ENCODE peak calls at places on chromosomes 13 and 19, in six cellular contexts. R, V, L, Q, U and J are unnamed samples.

GRCh38 chr19:31670931-31671330 is 321.7 kb upstream of the TSHZ3 start:
- DNase-seq in R (no peak), V (no peak), L (no peak), Q (no peak), U (no peak), J (no peak)

GRCh38 chr13:32147976-32148375 is 116.4 kb downstream of the FRY start:
- DNase-seq in R (no peak), V (no peak), L (no peak), Q (peak), U (no peak), J (no peak)

GRCh38 chr13:86881390-86881789 is 789.8 kb upstream of the SLITRK5 start:
- DNase-seq in R (no peak), V (no peak), L (no peak), Q (no peak), U (no peak), J (no peak)

GRCh38 chr19:31583148-31583547 is 233.9 kb upstream of the TSHZ3 start:
- DNase-seq in R (no peak), V (no peak), L (no peak), Q (no peak), U (no peak), J (no peak)

GRCh38 chr19:53813996-53814395 is 10.1 kb downstream of the NLRP12 start:
- DNase-seq in R (no peak), V (no peak), L (no peak), Q (peak), U (peak), J (peak)

GRCh38 chr19:38989066-38989605 is 13.6 kb upstream of the FBXO17 start:
- DNase-seq in R (peak), V (peak), L (no peak), Q (peak), U (peak), J (peak)

GRCh38 chr13:111373486-111373885 is 53.0 kb downstream of the TEX29 start:
- DNase-seq in R (no peak), V (no peak), L (no peak), Q (no peak), U (no peak), J (no peak)

GRCh38 chr19:30378701-30379100 is 6.5 kb downstream of the ZNF536 start:
- DNase-seq in R (no peak), V (no peak), L (peak), Q (no peak), U (no peak), J (no peak)

GRCh38 chr19:10419200-10419645 is 1.1 kb upstream of the PDE4A start:
- DNase-seq in R (no peak), V (peak), L (no peak), Q (peak), U (no peak), J (no peak)

GRCh38 chr19:28635962-28636629 is 576.9 kb downstream of the UQCRFS1 start:
- DNase-seq in R (no peak), V (no peak), L (no peak), Q (no peak), U (no peak), J (no peak)

GRCh38 chr19:4518345-4519171 is at the start of gene PLIN4:
- DNase-seq in R (peak), V (no peak), L (peak), Q (peak), U (peak), J (peak)

GRCh38 chr19:45883881-45884681 is 1.9 kb downstream of the IRF2BP1 start:
- DNase-seq in R (no peak), V (peak), L (peak), Q (no peak), U (no peak), J (no peak)
- H3K4me3 ChIP-seq in R (peak), V (no peak), L (peak), Q (peak), U (peak), J (peak)

GRCh38 chr19:7004313-7004931 is 16.8 kb downstream of the MBD3L2B start:
- DNase-seq in R (no peak), V (peak), L (no peak), Q (peak), U (peak), J (peak)
- TF ChIP-seq CTCF in R (no peak), V (peak), L (no peak), Q (peak), U (peak), J (peak)

GRCh38 chr19:13060964-13061927 is 41.4 kb downstream of the LYL1 start:
- DNase-seq in R (peak), V (peak), L (peak), Q (peak), U (peak), J (peak)
- H3K4me3 ChIP-seq in R (peak), V (no peak), L (peak), Q (peak), U (peak), J (peak)

DNA sequence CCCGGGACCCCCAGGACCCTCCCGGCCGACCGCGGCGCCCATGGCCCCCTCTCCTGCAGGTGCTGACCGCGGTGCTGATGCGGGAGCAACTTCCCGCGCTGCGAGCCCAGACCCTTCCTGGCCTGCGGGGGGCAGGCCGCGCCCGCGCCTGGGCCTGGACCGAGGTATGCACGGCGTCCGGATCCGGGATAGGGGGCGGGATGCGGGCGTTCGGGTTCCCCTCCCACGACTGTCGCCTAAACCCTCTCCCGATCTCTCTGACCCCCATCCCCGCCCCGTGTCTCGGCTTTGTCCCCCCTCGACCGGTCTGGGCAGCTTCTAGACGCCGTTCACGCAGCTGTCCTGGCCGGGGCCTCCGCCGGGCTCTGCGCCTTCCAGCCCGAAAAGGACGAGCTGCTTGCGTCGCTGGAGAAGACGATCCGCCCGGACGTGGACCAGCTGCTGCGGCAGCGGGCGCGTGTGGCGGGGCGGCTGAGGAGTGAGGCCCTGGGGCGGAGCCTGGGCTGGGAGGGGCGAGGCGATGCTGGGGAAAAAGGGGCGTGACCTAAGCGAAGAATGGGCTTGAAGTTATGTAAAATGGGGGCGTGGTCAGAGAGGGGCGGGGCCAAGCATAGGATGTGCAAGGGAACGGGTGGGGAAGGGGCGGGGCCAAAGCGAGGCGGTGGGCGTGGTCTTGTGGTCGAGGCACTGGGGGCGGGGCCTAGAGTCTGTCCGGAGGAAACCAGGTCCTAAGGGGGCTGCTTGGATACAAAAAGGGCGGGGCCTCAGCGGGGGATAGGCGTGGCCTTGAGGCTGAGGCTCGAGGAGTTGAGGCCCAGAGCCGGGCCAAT is 15.9 kb upstream of the COLGALT1 start:
- DNase-seq in R (peak), V (peak), L (peak), Q (peak), U (peak), J (peak)
- TF ChIP-seq CTCF in R (no peak), V (peak), L (no peak), Q (peak), U (peak), J (peak)

GRCh38 chr19:50776131-50776530 is 5.9 kb downstream of the GPR32 start:
- DNase-seq in R (no peak), V (no peak), L (no peak), Q (no peak), U (no peak), J (no peak)

GRCh38 chr19:50777830-50778303 is 7.6 kb downstream of the GPR32 start:
- DNase-seq in R (no peak), V (no peak), L (no peak), Q (no peak), U (peak), J (no peak)

GRCh38 chr19:50779504-50780457 is 9.5 kb downstream of the GPR32 start:
- DNase-seq in R (no peak), V (no peak), L (no peak), Q (no peak), U (no peak), J (no peak)

GRCh38 chr19:50778906-50779430 is 8.7 kb downstream of the GPR32 start:
- DNase-seq in R (no peak), V (no peak), L (no peak), Q (no peak), U (no peak), J (no peak)

GRCh38 chr19:50777261-50777660 is 7.0 kb downstream of the GPR32 start:
- DNase-seq in R (no peak), V (no peak), L (no peak), Q (no peak), U (no peak), J (no peak)
- H3K4me3 ChIP-seq in R (no peak), V (no peak), L (no peak), Q (no peak), U (no peak), J (no peak)

GRCh38 chr13:46111151-46111550 is 6.3 kb upstream of the CPB2 start:
- DNase-seq in R (no peak), V (no peak), L (no peak), Q (no peak), U (no peak), J (no peak)

GRCh38 chr13:46114599-46114998 is 9.8 kb upstream of the CPB2 start:
- DNase-seq in R (no peak), V (no peak), L (no peak), Q (no peak), U (no peak), J (no peak)

GRCh38 chr13:46116653-46117502 is 12.0 kb upstream of the CPB2 start:
- DNase-seq in R (no peak), V (no peak), L (no peak), Q (no peak), U (no peak), J (no peak)

GRCh38 chr13:46109451-46109850 is 4.6 kb upstream of the CPB2 start:
- DNase-seq in R (no peak), V (no peak), L (no peak), Q (no peak), U (no peak), J (no peak)

DNA sequence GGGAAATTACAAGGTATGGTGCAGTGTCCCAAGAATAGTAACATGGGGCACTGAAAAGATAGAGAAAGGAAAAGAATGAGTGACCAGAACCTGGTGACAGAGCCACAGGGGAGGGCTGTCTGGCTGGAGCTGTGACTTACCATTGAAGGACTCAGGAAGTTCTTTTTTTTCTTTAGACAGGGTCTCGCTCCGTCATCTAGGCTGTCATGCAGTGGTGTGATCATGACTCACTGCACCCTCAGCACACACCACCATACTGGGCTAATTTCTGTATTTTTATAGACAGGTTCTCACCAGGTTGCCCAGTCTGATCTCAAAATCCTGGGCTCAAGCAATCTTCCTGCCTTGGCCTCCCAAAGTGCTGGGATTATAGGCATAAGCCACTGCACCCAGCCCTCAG is 8.8 kb upstream of the CPB2 start:
- DNase-seq in R (no peak), V (no peak), L (no peak), Q (peak), U (no peak), J (no peak)
- TF ChIP-seq CTCF in R (no peak), V (no peak), L (no peak), Q (no peak), U (no peak), J (no peak)

DNA sequence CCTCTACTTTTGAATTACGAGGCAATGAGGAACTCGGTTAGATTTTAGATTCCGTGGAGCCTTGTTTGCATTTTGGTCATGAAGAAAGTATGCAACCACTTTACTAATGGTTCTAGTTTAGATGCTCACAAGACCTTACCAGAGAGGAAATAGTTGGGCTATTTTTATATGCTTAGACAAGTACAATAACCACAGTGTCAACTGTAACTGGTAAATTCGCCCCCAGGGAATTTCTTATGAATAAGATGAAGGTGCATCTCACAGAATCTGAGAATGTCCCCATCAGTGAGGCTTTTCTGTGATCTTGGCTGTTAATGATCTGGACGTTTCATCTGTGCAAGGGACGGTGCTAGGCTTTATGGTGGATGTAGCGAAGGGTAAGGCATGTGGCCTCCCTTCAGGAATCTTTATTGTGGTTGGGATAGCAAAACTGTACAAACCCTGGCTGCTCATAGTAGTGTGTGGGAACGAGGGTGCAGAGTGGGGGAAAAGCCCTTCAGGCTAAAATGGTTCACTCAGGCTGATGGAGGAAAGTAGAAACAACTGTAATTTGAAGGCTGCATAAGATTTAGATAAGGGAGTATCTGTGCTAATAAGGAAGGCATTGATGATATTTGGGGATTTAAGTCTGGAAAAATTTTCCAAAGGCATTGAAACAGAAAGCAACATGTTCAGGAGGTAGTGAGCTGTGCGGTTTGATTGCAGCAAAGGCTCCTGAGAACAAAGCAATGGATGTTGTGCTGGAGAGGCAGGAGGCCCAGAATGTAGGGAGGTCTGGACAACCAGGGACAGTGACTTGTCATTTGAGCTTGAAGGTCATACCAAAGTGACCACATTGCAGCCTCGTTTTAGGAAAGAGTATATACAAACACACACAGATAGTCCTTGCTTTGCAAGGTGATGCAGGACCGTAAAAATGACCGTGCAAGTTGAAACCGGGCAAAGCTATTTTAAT is 28.4 kb downstream of the UBAC2 start:
- DNase-seq in R (no peak), V (no peak), L (no peak), Q (peak), U (peak), J (peak)
- H3K4me3 ChIP-seq in R (no peak), V (no peak), L (no peak), Q (no peak), U (no peak), J (no peak)

GRCh38 chr19:8608858-8609209 is 1.7 kb downstream of the ADAMTS10 start:
- DNase-seq in R (no peak), V (no peak), L (no peak), Q (no peak), U (no peak), J (no peak)

GRCh38 chr19:8610928-8611284 is 391 bp upstream of the ADAMTS10 start:
- DNase-seq in R (no peak), V (peak), L (no peak), Q (no peak), U (no peak), J (no peak)

GRCh38 chr19:8611391-8611883 is 922 bp upstream of the ADAMTS10 start:
- DNase-seq in R (no peak), V (no peak), L (no peak), Q (peak), U (peak), J (no peak)

GRCh38 chr19:8610041-8610927 is at the start of gene ADAMTS10:
- DNase-seq in R (no peak), V (peak), L (no peak), Q (peak), U (peak), J (peak)

GRCh38 chr19:8609210-8610040 is 1.1 kb downstream of the ADAMTS10 start:
- DNase-seq in R (no peak), V (peak), L (peak), Q (peak), U (peak), J (peak)
- TF ChIP-seq CTCF in R (no peak), V (peak), L (no peak), Q (peak), U (peak), J (peak)

GRCh38 chr13:33544308-33544707 is 258.8 kb upstream of the STARD13 start:
- DNase-seq in R (no peak), V (no peak), L (no peak), Q (no peak), U (no peak), J (no peak)
- H3K4me3 ChIP-seq in R (no peak), V (no peak), L (no peak), Q (no peak), U (no peak), J (no peak)

GRCh38 chr13:72567566-72567965 is 159.9 kb downstream of the MZT1 start:
- DNase-seq in R (no peak), V (no peak), L (no peak), Q (no peak), U (no peak), J (no peak)
- TF ChIP-seq CTCF in R (no peak), V (no peak), L (no peak), Q (no peak), U (no peak), J (no peak)